ENCODE peak calls at places on chromosomes 16 and 17, in six cellular contexts. U is H1, N is GM12878, C is K562, F is HepG2, J is SK-N-SH. X is an unnamed sample.

GRCh38 chr17:32319548-32319905 is 22.4 kb downstream of the C17orf75 start:
- DNase-seq in U (peak), C (peak), J (peak), F (peak), N (peak), X (peak)

GRCh38 chr17:37148171-37148570 is 199.4 kb downstream of the AATF start:
- DNase-seq in C (no peak), U (no peak), N (no peak), J (no peak), F (no peak), X (no peak)

GRCh38 chr16:20910781-20911321 is 10.3 kb downstream of the LYRM1 start:
- DNase-seq in F (no peak), U (no peak), N (no peak), C (no peak), J (no peak), X (peak)

GRCh38 chr16:7185689-7186088 is 147.0 kb upstream of the RBFOX1 start:
- DNase-seq in U (no peak), J (no peak), F (peak), C (peak), N (no peak), X (no peak)

GRCh38 chr17:82230627-82231311 is 1.9 kb downstream of the SLC16A3 start:
- DNase-seq in C (peak), N (no peak), U (no peak), F (peak), J (peak), X (peak)

GRCh38 chr17:17723354-17724261 is 42.4 kb downstream of the RAI1 start:
- DNase-seq in C (no peak), J (peak), U (peak), F (no peak), N (no peak), X (no peak)

GRCh38 chr16:68528686-68529379 is 10.3 kb upstream of the ZFP90 start:
- DNase-seq in C (peak), U (peak), N (peak), F (peak), J (peak), X (peak)

GRCh38 chr17:36048061-36048460 is 16.0 kb upstream of the CCL18 start:
- DNase-seq in J (no peak), U (no peak), F (no peak), C (no peak), N (no peak), X (no peak)

GRCh38 chr17:17495448-17496188 is 577 bp downstream of the RASD1 start:
- DNase-seq in U (peak), F (no peak), C (no peak), N (no peak), J (no peak), X (no peak)

GRCh38 chr16:84065536-84066132 is 23.0 kb upstream of the SLC38A8 start:
- DNase-seq in C (peak), N (no peak), J (peak), U (no peak), F (peak), X (no peak)

GRCh38 chr17:69723741-69724140 is 309.2 kb downstream of the MAP2K6 start:
- DNase-seq in J (no peak), U (no peak), F (no peak), N (no peak), C (no peak), X (no peak)

GRCh38 chr16:70253291-70254094 is 1.8 kb upstream of the EXOSC6 start:
- DNase-seq in U (peak), C (peak), J (peak), N (no peak), F (peak), X (no peak)

GRCh38 chr17:10729334-10730193 is at the start of gene TMEM220:
- DNase-seq in U (peak), C (no peak), F (peak), N (no peak), J (peak), X (no peak)

GRCh38 chr17:29565643-29566472 is 979 bp downstream of the ABHD15 start:
- DNase-seq in C (no peak), F (peak), N (no peak), U (no peak), J (peak), X (peak)

GRCh38 chr16:49634235-49635008 is 221.5 kb downstream of the ZNF423 start:
- DNase-seq in N (no peak), J (no peak), F (no peak), C (no peak), U (peak), X (no peak)

GRCh38 chr17:45645330-45645729 is 138.8 kb upstream of the CRHR1 start:
- DNase-seq in N (no peak), F (no peak), U (no peak), C (no peak), J (no peak), X (no peak)

GRCh38 chr16:88856122-88856827 is 472 bp downstream of the GALNS start:
- DNase-seq in N (no peak), C (peak), U (peak), F (no peak), J (no peak), X (no peak)

GRCh38 chr16:1078579-1079021 is 6.1 kb downstream of the SSTR5 start:
- DNase-seq in U (no peak), F (peak), C (no peak), J (no peak), N (no peak), X (no peak)

DNA sequence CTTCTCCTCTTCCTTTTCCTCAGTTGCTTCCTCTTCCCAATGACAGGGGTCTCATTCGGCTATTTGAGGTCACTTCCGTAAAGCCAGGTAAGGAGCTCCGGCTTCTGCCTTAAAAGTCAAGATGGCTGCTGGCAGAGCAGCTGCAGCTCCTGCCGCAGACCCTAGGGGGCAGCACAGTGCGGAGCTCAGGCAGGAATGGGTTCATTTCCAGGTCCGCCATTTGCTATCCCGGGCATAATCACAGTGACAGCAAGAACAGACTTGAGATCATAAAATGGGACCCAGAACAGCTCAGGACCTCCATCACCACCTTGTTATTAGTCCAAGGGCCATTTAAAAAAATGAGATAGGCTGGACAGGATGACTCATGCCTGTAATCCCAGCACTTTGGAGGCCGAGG is 199.5 kb downstream of the ZNF18 start:
- DNase-seq in F (no peak), N (no peak), C (peak), J (peak), U (peak), X (no peak)
- TF ChIP-seq CTCF in F (peak), N (no peak), C (peak), J (no peak), U (peak), X (no peak)

GRCh38 chr16:14117051-14117450 is 45.9 kb downstream of the MRTFB start:
- DNase-seq in J (no peak), F (no peak), C (no peak), N (no peak), U (no peak), X (no peak)
- TF ChIP-seq GABPA in J (no peak), F (no peak), C (no peak), N (no peak), U (no peak), X (no peak)

GRCh38 chr16:29821663-29822115 is 1.4 kb downstream of the MVP start:
- DNase-seq in N (no peak), J (no peak), C (no peak), F (no peak), U (no peak), X (no peak)

GRCh38 chr16:29826342-29826695 is 6.1 kb downstream of the MVP start:
- DNase-seq in C (no peak), J (no peak), F (no peak), N (no peak), U (no peak), X (no peak)

GRCh38 chr16:29825145-29826044 is 5.1 kb downstream of the MVP start:
- DNase-seq in F (no peak), C (peak), N (no peak), J (no peak), U (no peak), X (no peak)

GRCh38 chr16:29820730-29821662 is 734 bp downstream of the MVP start:
- DNase-seq in J (no peak), N (peak), F (no peak), U (no peak), C (no peak), X (no peak)

GRCh38 chr16:29824589-29825144 is 4.4 kb downstream of the MVP start:
- DNase-seq in J (no peak), F (no peak), U (no peak), N (no peak), C (no peak), X (no peak)
- H3K27ac ChIP-seq in J (peak), F (no peak), U (no peak), N (peak), C (no peak), X (no peak)

GRCh38 chr16:2949705-2950399 is 14.2 kb upstream of the KREMEN2 start:
- DNase-seq in F (no peak), C (no peak), U (no peak), N (no peak), J (no peak), X (no peak)

GRCh38 chr16:2950400-2950724 is 13.7 kb upstream of the KREMEN2 start:
- DNase-seq in J (no peak), C (no peak), U (no peak), N (no peak), F (no peak), X (no peak)

GRCh38 chr16:2952679-2953078 is 11.4 kb upstream of the KREMEN2 start:
- DNase-seq in U (no peak), J (no peak), F (no peak), N (no peak), C (no peak), X (no peak)

GRCh38 chr16:2948807-2949704 is 15.0 kb upstream of the KREMEN2 start:
- DNase-seq in J (no peak), N (no peak), F (no peak), U (no peak), C (no peak), X (no peak)

DNA sequence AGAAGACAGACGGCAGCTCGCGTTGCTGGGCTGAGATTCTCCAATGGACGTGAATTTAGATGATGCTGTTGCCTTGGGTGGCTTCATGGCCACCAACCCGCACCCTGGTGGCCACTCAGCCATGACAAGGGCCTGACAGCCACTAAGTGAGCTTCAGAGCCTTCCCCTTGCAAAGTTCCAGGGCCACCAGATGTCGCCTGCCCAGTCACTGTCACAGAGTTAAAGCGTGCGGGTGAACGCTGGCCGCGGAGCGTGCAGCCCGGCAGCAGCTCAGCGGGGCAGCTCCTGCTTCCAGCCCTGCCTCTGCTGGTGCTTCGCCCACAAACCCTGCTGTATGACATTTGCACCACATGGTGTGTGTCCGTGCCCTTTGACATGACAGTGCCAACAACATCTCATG is 13.3 kb upstream of the KREMEN2 start:
- DNase-seq in U (no peak), N (no peak), J (no peak), F (no peak), C (peak), X (no peak)
- TF ChIP-seq CTCF in U (no peak), N (no peak), J (no peak), F (peak), C (peak), X (no peak)

GRCh38 chr17:80949451-80950421 is 41.9 kb upstream of the CHMP6 start:
- DNase-seq in U (no peak), N (no peak), J (no peak), F (no peak), C (no peak), X (no peak)

GRCh38 chr17:80952291-80952690 is 39.4 kb upstream of the CHMP6 start:
- DNase-seq in U (no peak), F (no peak), J (peak), C (no peak), N (no peak), X (no peak)

GRCh38 chr17:80948961-80949450 is 42.6 kb upstream of the CHMP6 start:
- DNase-seq in C (no peak), F (no peak), U (no peak), N (no peak), J (peak), X (no peak)

GRCh38 chr17:80951121-80952090 is 40.2 kb upstream of the CHMP6 start:
- DNase-seq in C (no peak), J (no peak), N (no peak), U (no peak), F (no peak), X (no peak)

GRCh38 chr17:80950466-80951120 is 41.0 kb upstream of the CHMP6 start:
- DNase-seq in N (no peak), U (no peak), F (no peak), J (no peak), C (no peak), X (no peak)
- TF ChIP-seq GABPA in N (no peak), U (no peak), F (no peak), J (no peak), C (no peak), X (no peak)

GRCh38 chr16:85370881-85371651 is 242.1 kb upstream of the GSE1 start:
- DNase-seq in J (peak), F (no peak), C (peak), N (no peak), U (no peak), X (no peak)
- H3K27ac ChIP-seq in J (peak), F (no peak), C (peak), N (no peak), U (no peak), X (no peak)

DNA sequence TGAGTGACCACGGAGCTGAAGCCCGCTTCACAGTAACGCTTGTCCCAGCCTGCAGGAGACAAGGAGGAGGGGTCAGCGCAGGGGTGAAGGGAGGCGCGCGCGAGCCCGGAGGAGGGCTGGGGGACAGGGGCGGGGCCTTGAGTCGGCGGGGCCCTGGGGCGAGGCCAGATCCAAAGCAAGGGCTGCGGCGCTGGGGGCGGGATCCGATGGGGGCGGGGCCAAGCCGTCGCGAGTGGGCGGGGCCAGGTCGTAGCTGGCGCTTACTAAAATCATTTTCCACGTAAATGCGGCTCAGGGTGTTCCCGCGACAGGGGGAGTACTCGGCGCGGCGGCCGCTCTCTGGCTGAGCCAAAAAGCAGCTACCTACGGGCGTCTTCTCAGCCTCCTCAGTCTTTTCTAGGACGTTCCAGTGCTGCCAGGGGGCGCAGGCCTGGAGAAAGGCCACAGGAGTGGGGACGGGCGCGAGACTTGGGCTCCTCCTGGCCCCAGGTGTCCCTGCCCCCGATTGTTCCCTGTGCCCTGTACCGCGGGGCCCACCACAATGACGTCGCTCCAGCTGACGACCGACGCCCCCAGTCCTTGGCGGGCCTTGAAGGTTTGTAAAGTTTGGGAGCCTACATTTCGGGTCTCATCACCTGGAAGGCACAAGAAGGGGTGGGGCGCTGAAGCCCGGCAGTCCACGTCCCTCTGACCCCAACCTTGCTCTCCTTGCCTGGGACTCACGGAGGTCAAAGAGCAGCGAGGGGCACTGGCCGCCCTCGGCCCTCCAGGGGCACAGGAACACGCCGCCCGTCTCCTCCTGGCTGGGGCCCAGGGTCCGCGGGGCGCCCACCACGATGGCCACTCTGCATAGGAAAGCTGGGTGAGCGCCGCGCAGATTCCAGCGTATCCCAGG is 3.9 kb downstream of the ITGA2B start:
- DNase-seq in F (peak), U (peak), N (no peak), C (peak), J (peak), X (peak)
- TF ChIP-seq CTCF in F (peak), U (peak), N (no peak), C (peak), J (peak), X (no peak)

GRCh38 chr16:77788196-77789084 is at the start of gene VAT1L:
- DNase-seq in C (no peak), U (peak), F (no peak), N (no peak), J (peak), X (peak)
- TF ChIP-seq GABPA in C (no peak), U (no peak), F (no peak), N (no peak), J (no peak), X (no peak)

X was measured in HL-60.